ENCODE peak calls at places on chromosomes 7 and 10, in seven cellular contexts. K, C, E, G, W, N and F are unnamed samples.

GRCh38 chr10:114748270-114748669 is 73.3 kb upstream of the FHIP2A start:
- DNase-seq in K (no peak), C (no peak), E (no peak), G (no peak), W (no peak), N (no peak), F (no peak)

GRCh38 chr10:71805776-71806705 is 32.7 kb upstream of the VSIR start:
- DNase-seq in K (peak), C (peak), E (no peak), G (no peak), W (no peak), N (peak), F (peak)

GRCh38 chr7:55420535-55420934 is 55.4 kb downstream of the LANCL2 start:
- DNase-seq in K (no peak), C (no peak), E (no peak), G (no peak), W (no peak), N (peak), F (no peak)

GRCh38 chr10:124339951-124340760 is 78.6 kb downstream of the OAT start:
- DNase-seq in K (no peak), C (no peak), E (peak), G (no peak), W (peak), N (peak), F (no peak)

GRCh38 chr10:124647421-124648130 is 96.6 kb downstream of the FAM53B start:
- DNase-seq in K (peak), C (peak), E (peak), G (peak), W (no peak), N (peak), F (peak)

GRCh38 chr7:90982228-90982627 is 282.0 kb upstream of the FZD1 start:
- DNase-seq in K (no peak), C (no peak), E (no peak), G (no peak), W (no peak), N (no peak), F (no peak)

GRCh38 chr7:65354263-65354662 is 19.4 kb upstream of the ZNF92 start:
- DNase-seq in K (no peak), C (no peak), E (no peak), G (no peak), W (no peak), N (no peak), F (no peak)

GRCh38 chr7:69047166-69047760 is 551.0 kb upstream of the AUTS2 start:
- DNase-seq in K (no peak), C (no peak), E (no peak), G (no peak), W (no peak), N (no peak), F (no peak)

GRCh38 chr10:64444578-64444977 is 923.4 kb downstream of the REEP3 start:
- DNase-seq in K (no peak), C (no peak), E (no peak), G (no peak), W (no peak), N (no peak), F (no peak)

GRCh38 chr10:4183761-4184261 is 398.8 kb upstream of the KLF6 start:
- DNase-seq in K (no peak), C (no peak), E (no peak), G (no peak), W (no peak), N (peak), F (no peak)

GRCh38 chr7:48244902-48245301 is 73.6 kb downstream of the ABCA13 start:
- DNase-seq in K (no peak), C (no peak), E (peak), G (no peak), W (no peak), N (peak), F (no peak)

GRCh38 chr10:77583527-77583926 is 54.1 kb downstream of the KCNMA1 start:
- DNase-seq in K (no peak), C (no peak), E (no peak), G (no peak), W (no peak), N (no peak), F (no peak)

GRCh38 chr7:148916186-148916585 is 32.1 kb upstream of the EZH2 start:
- DNase-seq in K (no peak), C (no peak), E (peak), G (no peak), W (no peak), N (peak), F (no peak)

GRCh38 chr10:119540038-119540437 is 2.5 kb downstream of the RGS10 start:
- DNase-seq in K (no peak), C (no peak), E (no peak), G (no peak), W (no peak), N (no peak), F (no peak)

GRCh38 chr7:107949443-107949935 is 53.5 kb downstream of the LAMB1 start:
- DNase-seq in K (no peak), C (no peak), E (no peak), G (no peak), W (no peak), N (no peak), F (no peak)

GRCh38 chr10:27192284-27192683 is 37.1 kb downstream of the MASTL start:
- DNase-seq in K (no peak), C (no peak), E (peak), G (no peak), W (peak), N (peak), F (no peak)

GRCh38 chr7:15648461-15648961 is 38.0 kb downstream of the MEOX2 start:
- DNase-seq in K (no peak), C (no peak), E (no peak), G (no peak), W (no peak), N (no peak), F (no peak)

GRCh38 chr10:68560916-68561691 is 967 bp downstream of the TET1 start:
- DNase-seq in K (no peak), C (peak), E (peak), G (no peak), W (no peak), N (peak), F (peak)

GRCh38 chr7:158443014-158443687 is 144.5 kb downstream of the PTPRN2 start:
- DNase-seq in K (no peak), C (peak), E (no peak), G (no peak), W (no peak), N (no peak), F (no peak)

GRCh38 chr10:91974960-91975359 is 51.4 kb downstream of the BTAF1 start:
- DNase-seq in K (no peak), C (no peak), E (no peak), G (no peak), W (peak), N (peak), F (no peak)

GRCh38 chr7:68321776-68322496 is 1276.3 kb upstream of the AUTS2 start:
- DNase-seq in K (no peak), C (no peak), E (peak), G (no peak), W (no peak), N (no peak), F (no peak)

GRCh38 chr7:156456503-156457115 is 184.0 kb upstream of the RNF32 start:
- DNase-seq in K (no peak), C (no peak), E (no peak), G (no peak), W (no peak), N (no peak), F (no peak)

GRCh38 chr10:102782698-102783540 is 39.2 kb downstream of the WBP1L start:
- DNase-seq in K (no peak), C (no peak), E (peak), G (no peak), W (no peak), N (peak), F (no peak)

GRCh38 chr10:33211123-33211878 is 123.2 kb downstream of the NRP1 start:
- DNase-seq in K (no peak), C (no peak), E (no peak), G (no peak), W (peak), N (peak), F (no peak)

GRCh38 chr7:50266893-50267386 is 37.6 kb upstream of the IKZF1 start:
- DNase-seq in K (peak), C (no peak), E (no peak), G (peak), W (no peak), N (no peak), F (peak)

GRCh38 chr7:13910805-13911551 is 78.5 kb downstream of the ETV1 start:
- DNase-seq in K (no peak), C (no peak), E (no peak), G (no peak), W (no peak), N (peak), F (no peak)

GRCh38 chr7:128081351-128081750 is 50.1 kb upstream of the LRRC4 start:
- DNase-seq in K (no peak), C (no peak), E (no peak), G (no peak), W (no peak), N (no peak), F (no peak)

GRCh38 chr7:130228840-130229239 is 21.2 kb downstream of the SSMEM1 start:
- DNase-seq in K (no peak), C (peak), E (no peak), G (no peak), W (no peak), N (no peak), F (no peak)

GRCh38 chr10:25604591-25604990 is 329.4 kb upstream of the MYO3A start:
- DNase-seq in K (no peak), C (no peak), E (no peak), G (no peak), W (no peak), N (no peak), F (no peak)

GRCh38 chr7:1558181-1558811 is 2.3 kb upstream of the TMEM184A start:
- DNase-seq in K (peak), C (peak), E (no peak), G (no peak), W (no peak), N (no peak), F (no peak)

GRCh38 chr7:148620749-148621372 is 30.3 kb downstream of the C7orf33 start:
- DNase-seq in K (no peak), C (no peak), E (peak), G (no peak), W (no peak), N (no peak), F (no peak)

GRCh38 chr7:4833176-4833575 is 28.7 kb downstream of the PAPOLB start:
- DNase-seq in K (no peak), C (no peak), E (no peak), G (no peak), W (no peak), N (no peak), F (no peak)

GRCh38 chr10:64699244-64699643 is 1178.0 kb downstream of the REEP3 start:
- DNase-seq in K (no peak), C (no peak), E (no peak), G (no peak), W (no peak), N (no peak), F (no peak)